ENCODE peak calls at places on chromosomes 11 and 22, in nine cellular contexts. V, Z, D, S, O, J, U, T and A are unnamed samples.
A peak's percentile ranks its signal among the peaks of the same experiment; 100 is the strongest.

GRCh38 chr11:116371146-116371545 is 401.6 kb downstream of the BUD13 start:
- DNase-seq in Z (no peak), O (no peak), J (no peak), T (no peak), U (no peak), S (no peak), V (no peak), D (no peak), A (no peak)

GRCh38 chr11:77287615-77288273 is 13.7 kb downstream of the GDPD4 start:
- DNase-seq in D (no peak), O (peak; percentile 88), S (peak; percentile 74), V (no peak), J (peak; percentile 92), T (peak; percentile 78), U (peak; percentile 91), Z (no peak), A (no peak)

GRCh38 chr22:17865183-17866055 is 91.2 kb upstream of the BID start:
- DNase-seq in J (no peak), D (no peak), Z (no peak), S (no peak), T (no peak), O (no peak), U (no peak), V (no peak), A (no peak)

GRCh38 chr22:46124383-46125144 is 25.8 kb upstream of the PPARA start:
- DNase-seq in D (no peak), J (no peak), O (no peak), Z (no peak), U (no peak), S (no peak), V (no peak), T (no peak), A (no peak)

GRCh38 chr11:11584446-11584810 is 37.4 kb downstream of the GALNT18 start:
- DNase-seq in T (peak; percentile 49), V (no peak), Z (peak; percentile 72), U (peak; percentile 99), D (no peak), S (peak; percentile 87), J (peak; percentile 29), O (peak; percentile 80), A (no peak)

GRCh38 chr11:61370349-61371005 is 8.3 kb downstream of the TMEM138 start:
- DNase-seq in D (no peak), T (no peak), V (no peak), Z (no peak), U (no peak), J (no peak), S (no peak), O (no peak), A (no peak)

GRCh38 chr11:110303414-110303826 is 7.0 kb upstream of the RDX start:
- DNase-seq in D (no peak), U (no peak), S (no peak), J (no peak), O (no peak), T (no peak), Z (peak; percentile 25), V (no peak), A (no peak)

GRCh38 chr22:36853407-36854099 is 7.3 kb upstream of the NCF4 start:
- DNase-seq in S (no peak), D (no peak), T (no peak), O (peak; percentile 22), U (peak; percentile 35), V (peak; percentile 87), Z (peak; percentile 52), J (peak; percentile 18), A (peak; percentile 85)

GRCh38 chr22:17303840-17304779 is 65.2 kb upstream of the CECR2 start:
- DNase-seq in J (no peak), V (peak; percentile 46), S (no peak), T (no peak), O (no peak), D (no peak), Z (no peak), U (no peak), A (peak; percentile 82)

GRCh38 chr11:57638811-57639320 is 10.8 kb downstream of the YPEL4 start:
- DNase-seq in S (no peak), J (no peak), Z (no peak), V (no peak), U (no peak), D (no peak), O (no peak), T (no peak), A (no peak)

GRCh38 chr11:57640068-57640800 is 9.5 kb downstream of the YPEL4 start:
- DNase-seq in T (no peak), V (no peak), O (no peak), Z (no peak), U (no peak), D (no peak), S (no peak), J (no peak), A (no peak)

GRCh38 chr11:57638005-57638760 is 11.5 kb downstream of the YPEL4 start:
- DNase-seq in U (peak; percentile 84), Z (peak; percentile 90), S (peak; percentile 58), D (peak; percentile 35), T (peak; percentile 51), J (peak; percentile 86), V (no peak), O (peak; percentile 84), A (peak; percentile 44)

GRCh38 chr11:57641011-57641410 is 8.7 kb downstream of the YPEL4 start:
- DNase-seq in O (no peak), D (no peak), Z (peak; percentile 65), S (no peak), U (no peak), T (no peak), J (no peak), V (no peak), A (no peak)

DNA sequence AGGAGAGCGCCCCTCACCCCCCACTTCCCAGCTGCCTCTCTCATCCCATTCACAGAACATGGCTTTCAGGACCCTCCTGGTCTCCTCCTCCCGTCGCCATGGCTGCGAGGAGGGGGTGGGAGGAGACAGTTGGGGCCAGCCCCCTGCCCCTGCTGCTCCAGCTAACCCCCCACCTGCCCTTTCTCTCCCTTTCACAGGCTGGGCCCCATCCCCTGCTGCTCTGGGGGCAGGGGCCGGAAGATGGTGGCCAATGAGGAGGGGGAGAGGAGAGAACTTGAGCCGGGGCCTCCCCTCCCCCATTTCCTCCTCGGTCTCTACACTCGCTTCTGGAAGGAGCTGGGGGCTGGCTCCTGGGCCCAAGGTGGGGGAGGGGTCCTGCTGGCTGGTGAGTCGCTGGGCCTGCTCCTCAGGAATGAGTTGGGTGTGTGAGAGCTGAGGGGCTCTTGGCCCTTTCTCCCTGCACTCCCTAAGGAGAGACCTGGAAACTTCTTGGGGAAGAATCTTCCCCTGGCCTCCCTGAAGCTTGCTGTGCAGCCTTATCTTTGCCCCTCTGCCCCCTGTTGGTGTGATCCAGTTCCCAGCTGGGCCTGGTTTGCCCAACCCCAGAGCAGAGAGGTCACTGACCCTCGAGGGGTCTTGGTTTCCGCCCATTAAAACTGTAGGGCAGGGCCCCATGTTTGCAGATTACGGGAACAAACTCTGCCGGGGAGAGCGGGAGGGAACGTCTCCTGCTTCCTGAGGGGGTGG is 10.2 kb downstream of the YPEL4 start:
- DNase-seq in O (peak; percentile 84), U (no peak), Z (peak; percentile 86), S (no peak), T (no peak), V (no peak), D (no peak), J (no peak), A (no peak)
- H3K4me3 ChIP-seq in O (peak overlapping the region; percentile 87), U (peak overlapping the region; percentile 62), Z (peak overlapping the region; percentile 96), S (peak overlapping the region; percentile 99), T (peak overlapping the region; percentile 88), V (peak overlapping the region; percentile 70), D (peak overlapping the region; percentile 96), J (peak overlapping the region; percentile 99), A (peak overlapping the region; percentile 73)

DNA sequence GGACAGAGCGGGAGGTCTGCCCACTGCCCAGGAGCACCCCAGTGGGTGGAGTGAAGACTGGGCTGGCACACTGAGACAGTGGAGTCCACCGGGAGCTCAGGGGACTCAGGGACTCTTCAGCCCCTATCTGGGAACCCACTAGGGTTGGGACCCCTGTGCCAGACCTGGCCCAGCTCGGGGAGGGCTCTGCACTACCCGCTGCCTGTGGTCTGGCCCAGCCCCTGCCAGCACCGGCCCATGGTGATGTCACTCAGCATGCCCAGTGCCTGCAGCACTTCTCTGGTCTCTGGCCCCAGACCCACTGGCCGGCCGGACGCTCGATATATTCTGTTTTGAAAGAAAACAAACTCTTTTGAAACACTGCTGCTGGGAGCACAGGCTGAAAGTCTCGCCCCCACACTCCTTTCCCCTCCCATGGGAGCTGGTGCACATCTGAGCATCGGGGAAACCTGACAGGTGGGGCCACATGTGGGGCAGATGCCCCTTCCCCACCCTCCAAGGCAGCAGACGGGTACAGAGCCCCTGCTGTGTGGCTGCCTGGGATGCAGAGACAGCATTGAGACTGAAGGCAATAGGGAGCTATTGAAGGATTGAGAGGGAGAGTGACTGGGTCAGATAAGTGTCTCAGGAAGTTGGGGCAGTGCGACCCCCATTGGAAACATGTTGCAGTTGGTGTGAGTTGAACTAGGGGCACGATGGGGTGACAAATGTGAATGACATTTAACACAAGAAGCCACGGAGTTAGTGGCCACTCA is 62.9 kb downstream of the MYEOV start:
- DNase-seq in T (no peak), U (no peak), S (no peak), V (no peak), J (no peak), O (peak; percentile 32), Z (no peak), D (no peak), A (no peak)
- TF ChIP-seq CTCF in T (no peak), U (no peak), S (no peak), V (no peak), J (no peak), O (no peak), Z (no peak), D (no peak), A (no peak)

GRCh38 chr11:33867996-33868645 is 23.8 kb downstream of the LMO2 start:
- DNase-seq in V (no peak), S (no peak), U (no peak), O (no peak), T (no peak), Z (no peak), J (no peak), D (no peak), A (no peak)

GRCh38 chr11:33864479-33864878 is 27.4 kb downstream of the LMO2 start:
- DNase-seq in U (no peak), S (no peak), O (no peak), Z (no peak), D (no peak), V (no peak), T (no peak), J (no peak), A (no peak)

GRCh38 chr11:33867566-33867965 is 24.3 kb downstream of the LMO2 start:
- DNase-seq in Z (no peak), V (no peak), U (no peak), D (no peak), T (no peak), O (no peak), S (no peak), J (no peak), A (no peak)

GRCh38 chr11:33869511-33870422 is 22.1 kb downstream of the LMO2 start:
- DNase-seq in J (no peak), V (no peak), U (peak; percentile 40), S (no peak), O (peak; percentile 25), Z (peak; percentile 52), D (no peak), T (no peak), A (peak; percentile 31)

GRCh38 chr11:33868646-33869461 is 23.0 kb downstream of the LMO2 start:
- DNase-seq in V (no peak), S (no peak), D (no peak), Z (peak; percentile 28), O (no peak), U (no peak), J (no peak), T (no peak), A (no peak)
- H3K4me3 ChIP-seq in V (peak overlapping the region; percentile 10), S (no peak overlapping the region), D (peak overlapping the region; percentile 84), Z (peak overlapping the region; percentile 64), O (peak overlapping the region; percentile 50), U (peak overlapping the region; percentile 35), J (peak overlapping the region; percentile 12), T (no peak overlapping the region), A (peak overlapping the region; percentile 5)

GRCh38 chr11:7548659-7549283 is 35.0 kb downstream of the PPFIBP2 start:
- DNase-seq in T (no peak), S (no peak), J (no peak), Z (peak; percentile 47), O (no peak), V (no peak), D (no peak), U (peak; percentile 40), A (peak; percentile 73)
- TF ChIP-seq CTCF in T (no peak), S (no peak), J (no peak), Z (peak; percentile 39), O (peak; percentile 9), V (no peak), D (no peak), U (peak; percentile 54), A (peak; percentile 79)